ENCODE peak calls at places on chromosomes 1 and 21, in six cellular contexts. S is kidney tubule cell; Z is GM10248; V is type B pancreatic cell; T is activated naive CD4-positive, alpha-beta T cell treated with Interleukin-2 at 50 U/mL for 16 hours; Q is Daoy. A is an unnamed sample.

GRCh38 chr1:55216078-55216477 is 914 bp upstream of the USP24 start:
- DNase-seq in V (no peak), Z (no peak), Q (no peak), S (no peak), T (no peak), A (no peak)

GRCh38 chr21:38082936-38083335 is 166.7 kb upstream of the KCNJ6 start:
- DNase-seq in V (no peak), T (no peak), Q (peak; percentile 12), Z (no peak), S (peak; percentile 30), A (no peak)

GRCh38 chr21:36661511-36662309 is 37.2 kb upstream of the SIM2 start:
- DNase-seq in V (no peak), Z (no peak), T (no peak), S (no peak), Q (peak; percentile 69), A (no peak)

GRCh38 chr1:3775498-3776230 is 3.1 kb downstream of the SMIM1 start:
- DNase-seq in T (peak; percentile 64), V (no peak), Q (peak; percentile 78), Z (peak; percentile 77), S (peak; percentile 75), A (peak; percentile 83)

GRCh38 chr1:200438911-200439310 is 29.1 kb upstream of the ZNF281 start:
- DNase-seq in T (no peak), Q (no peak), S (no peak), Z (no peak), V (no peak), A (no peak)

GRCh38 chr1:165443539-165444289 is 1.2 kb downstream of the RXRG start:
- DNase-seq in T (no peak), Z (no peak), V (no peak), Q (no peak), S (no peak), A (no peak)

GRCh38 chr1:10539411-10540043 is 64.8 kb downstream of the PEX14 start:
- DNase-seq in Z (no peak), S (no peak), Q (peak; percentile 39), T (no peak), V (no peak), A (no peak)

GRCh38 chr21:31289702-31290101 is 54.4 kb downstream of the TIAM1 start:
- DNase-seq in S (no peak), Z (no peak), Q (no peak), V (no peak), T (no peak), A (no peak)

GRCh38 chr1:150557813-150558212 is 8.6 kb downstream of the ADAMTSL4 start:
- DNase-seq in S (no peak), Q (no peak), V (no peak), Z (no peak), T (no peak), A (no peak)

GRCh38 chr1:5485968-5486665 is 506.1 kb downstream of the NPHP4 start:
- DNase-seq in Q (no peak), V (no peak), Z (no peak), S (no peak), T (no peak), A (no peak)

GRCh38 chr1:14597343-14598006 is 1.0 kb upstream of the KAZN start:
- DNase-seq in T (no peak), S (peak; percentile 40), Q (no peak), Z (no peak), V (no peak), A (no peak)

GRCh38 chr1:216929870-216930582 is 206.8 kb upstream of the ESRRG start:
- DNase-seq in T (no peak), V (no peak), Z (no peak), S (peak; percentile 97), Q (peak; percentile 62), A (no peak)

GRCh38 chr1:239112092-239112491 is 274.3 kb upstream of the CHRM3 start:
- DNase-seq in T (no peak), Z (no peak), S (no peak), V (no peak), Q (no peak), A (no peak)

GRCh38 chr1:23613191-23614126 is 54.2 kb upstream of the ID3 start:
- DNase-seq in Z (peak; percentile 59), V (no peak), T (peak; percentile 45), Q (no peak), S (no peak), A (peak; percentile 68)

GRCh38 chr1:156869455-156869854 is 8.8 kb downstream of the NTRK1 start:
- DNase-seq in Q (no peak), T (no peak), V (no peak), S (no peak), Z (no peak), A (no peak)

GRCh38 chr1:115300087-115300856 is 37.8 kb downstream of the NGF start:
- DNase-seq in V (no peak), T (no peak), Z (no peak), Q (peak; percentile 74), S (peak; percentile 74), A (no peak)